ENCODE peak calls at places on chromosome 22, in ten cellular contexts. W is NCI-H2227 treated with DMSO at 0.1 percent for 48 hours; K is endodermal cell; M is activated T-cell treated with anti-CD3 and anti-CD28 coated beads for 1 hour; O is activated naive CD4-positive, alpha-beta T cell; B is LHCN-M2; N is foreskin keratinocyte; F is GM13976; D is lower lobe of right lung; Q is HCT116. U is an unnamed sample.

GRCh38 chr22:49956914-49957825 is 3.4 kb upstream of the PIM3 start:
- DNase-seq in W (no peak), D (no peak), F (no peak), Q (no peak), O (no peak), B (no peak), K (peak; percentile 43), N (no peak), M (no peak), U (no peak)

GRCh38 chr22:35437038-35437437 is 37.1 kb downstream of the MCM5 start:
- DNase-seq in M (no peak), F (no peak), D (no peak), N (no peak), Q (peak; percentile 38), O (no peak), B (peak; percentile 32), W (no peak), K (peak; percentile 90), U (no peak)

GRCh38 chr22:17631076-17631565 is 2.6 kb upstream of the ATP6V1E1 start:
- DNase-seq in K (no peak), D (no peak), M (no peak), N (no peak), F (no peak), O (no peak), W (no peak), B (no peak), Q (no peak), U (no peak)

GRCh38 chr22:27874756-27875155 is 44.3 kb downstream of the PITPNB start:
- DNase-seq in Q (no peak), K (no peak), M (no peak), F (no peak), O (no peak), D (no peak), B (no peak), W (no peak), N (no peak), U (no peak)

GRCh38 chr22:27766679-27767078 is 34.9 kb downstream of the MN1 start:
- DNase-seq in B (no peak), Q (no peak), K (no peak), F (no peak), D (no peak), N (no peak), O (no peak), M (no peak), W (no peak), U (no peak)

GRCh38 chr22:19942071-19942885 is 660 bp upstream of the TXNRD2 start:
- DNase-seq in K (no peak), D (peak; percentile 67), O (no peak), F (no peak), N (peak; percentile 34), M (no peak), B (peak; percentile 71), Q (no peak), W (no peak), U (no peak)

GRCh38 chr22:19052941-19053551 is 69.2 kb downstream of the DGCR2 start:
- DNase-seq in D (peak; percentile 3), N (no peak), M (no peak), B (no peak), O (no peak), W (no peak), F (no peak), Q (no peak), K (no peak), U (no peak)

GRCh38 chr22:44519895-44520294 is 21.9 kb upstream of the RTL6 start:
- DNase-seq in B (no peak), K (no peak), M (no peak), O (no peak), F (no peak), Q (no peak), N (no peak), D (no peak), W (peak; percentile 83), U (no peak)

GRCh38 chr22:40524392-40525249 is 111.9 kb downstream of the MRTFA start:
- DNase-seq in D (no peak), B (no peak), F (no peak), O (no peak), K (no peak), W (no peak), Q (no peak), N (no peak), M (no peak), U (no peak)

GRCh38 chr22:48577014-48577690 is 1250.5 kb downstream of the BRD1 start:
- DNase-seq in M (no peak), B (no peak), K (peak; percentile 63), N (no peak), O (no peak), W (no peak), F (no peak), Q (no peak), D (peak; percentile 37), U (no peak)

GRCh38 chr22:26669060-26669481 is 11.7 kb downstream of the MIAT start:
- DNase-seq in Q (peak; percentile 62), B (peak; percentile 56), F (no peak), M (no peak), N (no peak), D (no peak), W (no peak), O (no peak), K (peak; percentile 86), U (no peak)

GRCh38 chr22:49659281-49659923 is 168.3 kb downstream of the BRD1 start:
- DNase-seq in W (no peak), B (no peak), Q (no peak), K (peak; percentile 31), F (no peak), O (no peak), D (peak; percentile 35), M (no peak), N (no peak), U (no peak)

GRCh38 chr22:23549198-23549595 is 30.9 kb downstream of the IGLL1 start:
- DNase-seq in B (no peak), Q (no peak), D (no peak), K (no peak), M (no peak), O (no peak), F (no peak), W (no peak), N (no peak), U (no peak)

GRCh38 chr22:21041937-21042336 is 3.8 kb upstream of the LRRC74B start:
- DNase-seq in W (no peak), O (no peak), N (peak; percentile 60), B (peak; percentile 88), D (peak; percentile 17), K (no peak), Q (no peak), M (no peak), F (no peak), U (peak; percentile 16)

GRCh38 chr22:48051796-48052620 is 1289.6 kb downstream of the TBC1D22A start:
- DNase-seq in W (no peak), N (no peak), M (no peak), F (no peak), K (peak; percentile 10), B (no peak), D (no peak), Q (no peak), O (no peak), U (no peak)

GRCh38 chr22:40714514-40714966 is 35.3 kb downstream of the MCHR1 start:
- DNase-seq in N (no peak), W (peak; percentile 86), F (no peak), K (peak; percentile 83), D (no peak), O (no peak), B (peak; percentile 26), Q (no peak), M (no peak), U (no peak)

GRCh38 chr22:50702261-50702671 is 29.6 kb downstream of the SHANK3 start:
- DNase-seq in W (no peak), N (no peak), D (peak; percentile 30), F (no peak), O (no peak), B (no peak), Q (no peak), K (peak; percentile 19), M (no peak), U (no peak)

GRCh38 chr22:46250783-46251125 is 661 bp upstream of the CDPF1 start:
- DNase-seq in O (no peak), B (no peak), F (no peak), D (no peak), Q (no peak), K (no peak), N (no peak), W (no peak), M (no peak), U (no peak)

GRCh38 chr22:24432059-24432853 is 4.9 kb downstream of the ADORA2A start:
- DNase-seq in K (no peak), M (no peak), D (no peak), Q (no peak), W (no peak), B (peak; percentile 40), O (no peak), F (no peak), N (peak; percentile 29), U (peak; percentile 22)

GRCh38 chr22:32446321-32446720 is 17.9 kb downstream of the BPIFC start:
- DNase-seq in O (no peak), Q (no peak), B (peak; percentile 8), K (no peak), W (no peak), M (no peak), N (peak; percentile 27), D (no peak), F (no peak), U (no peak)

GRCh38 chr22:43262990-43263644 is 76.2 kb upstream of the TTLL12 start:
- DNase-seq in D (no peak), O (no peak), Q (no peak), F (peak; percentile 69), K (no peak), N (no peak), M (peak; percentile 23), W (no peak), B (no peak), U (no peak)

GRCh38 chr22:20430641-20431519 is 6.7 kb downstream of the SCARF2 start:
- DNase-seq in O (no peak), K (peak; percentile 87), B (no peak), D (peak; percentile 70), N (peak; percentile 30), F (peak; percentile 68), M (peak; percentile 44), Q (peak; percentile 33), W (no peak), U (no peak)

U was measured in fibroblast of the conjunctiva.